ENCODE peak calls at places on chromosomes 12 and 14, in eight cellular contexts. Y is HTR-8/SVneo; G is 8988T; M is germinal center; I is ovary; D is NCI-H510A; N is activated naive CD8-positive, alpha-beta T cell treated with anti-CD3 and anti-CD28 coated beads, Interleukin-2, amount 50 U/mL, for 24 hours; R is activated T-helper 1 cell treated with anti-CD3 and anti-CD28 coated beads, Interleukin-12 subunit alpha, Interleukin-12 subunit beta, Interleukin-2, Interleukin-4 antibody, amounts not matched to agents 30 ng/mL and 10 ng/mL and 1 ng/mL, durations not matched to agents 14 hours and 24 hours and 36 hours. T is an unnamed sample.

GRCh38 chr14:62667515-62667914 is 377.7 kb downstream of the KCNH5 start:
- DNase-seq in Y (no peak), G (no peak), M (no peak), I (no peak), D (no peak), N (no peak), R (no peak), T (no peak)

GRCh38 chr14:93669632-93670031 is 118.7 kb downstream of the PRIMA1 start:
- DNase-seq in Y (no peak), G (no peak), M (no peak), I (no peak), D (no peak), N (no peak), R (no peak), T (no peak)

GRCh38 chr14:66507722-66508546 is at the start of gene GPHN:
- DNase-seq in Y (peak), G (peak), M (peak), I (peak), D (peak), N (peak), R (peak), T (peak)

GRCh38 chr12:57242691-57243454 is 8.1 kb downstream of the STAC3 start:
- DNase-seq in Y (peak), G (peak), M (peak), I (peak), D (peak), N (peak), R (peak), T (no peak)

GRCh38 chr12:67327466-67327865 is 58.3 kb downstream of the CAND1 start:
- DNase-seq in Y (no peak), G (no peak), M (no peak), I (no peak), D (no peak), N (no peak), R (no peak), T (no peak)

GRCh38 chr14:70530417-70530816 is 4.4 kb downstream of the ADAM20 start:
- DNase-seq in Y (no peak), G (no peak), M (no peak), I (no peak), D (no peak), N (no peak), R (no peak), T (no peak)

GRCh38 chr14:68569970-68570409 is 222.9 kb downstream of the ZFP36L1 start:
- DNase-seq in Y (no peak), G (no peak), M (no peak), I (no peak), D (no peak), N (no peak), R (no peak), T (no peak)

GRCh38 chr12:56684745-56685369 is 3.2 kb downstream of the PTGES3 start:
- DNase-seq in Y (no peak), G (no peak), M (no peak), I (no peak), D (no peak), N (no peak), R (no peak), T (no peak)

GRCh38 chr12:89383235-89384049 is 31.1 kb upstream of the DUSP6 start:
- DNase-seq in Y (no peak), G (no peak), M (no peak), I (no peak), D (no peak), N (no peak), R (no peak), T (no peak)

GRCh38 chr14:55398679-55399078 is 13.0 kb downstream of the ATG14 start:
- DNase-seq in Y (peak), G (no peak), M (no peak), I (peak), D (no peak), N (no peak), R (no peak), T (peak)

GRCh38 chr12:100674009-100674888 is 100.8 kb downstream of the GAS2L3 start:
- DNase-seq in Y (no peak), G (no peak), M (no peak), I (no peak), D (no peak), N (no peak), R (no peak), T (no peak)

GRCh38 chr12:43336962-43337555 is 214.9 kb downstream of the ADAMTS20 start:
- DNase-seq in Y (peak), G (no peak), M (no peak), I (no peak), D (no peak), N (no peak), R (no peak), T (peak)

GRCh38 chr14:93107383-93107782 is 8.3 kb downstream of the ITPK1 start:
- DNase-seq in Y (no peak), G (no peak), M (no peak), I (no peak), D (no peak), N (no peak), R (no peak), T (no peak)

GRCh38 chr14:100649173-100649519 is 61.9 kb upstream of the BEGAIN start:
- DNase-seq in Y (no peak), G (no peak), M (no peak), I (no peak), D (no peak), N (no peak), R (no peak), T (no peak)